ENCODE peak calls at places on chromosomes 12 and 14, in nine cellular contexts. One of them, this sample, is unnamed.

GRCh38 chr14:23045419-23046357 is 3.7 kb downstream of the PSMB11 start:
- DNase-seq in heart right ventricle: no peak
- DNase-seq in transverse colon: no peak
- DNase-seq in dorsolateral prefrontal cortex: no peak
- DNase-seq in MM.1S: no peak
- DNase-seq in fibroblast of lung: no peak
- DNase-seq in body of pancreas: peak
- DNase-seq in uterus: no peak
- DNase-seq in gastrocnemius medialis: no peak
- DNase-seq in this sample: no peak

GRCh38 chr12:48302161-48302896 is 48.4 kb downstream of the ZNF641 start:
- DNase-seq in heart right ventricle: no peak
- DNase-seq in transverse colon: no peak
- DNase-seq in dorsolateral prefrontal cortex: no peak
- DNase-seq in MM.1S: no peak
- DNase-seq in fibroblast of lung: no peak
- DNase-seq in body of pancreas: no peak
- DNase-seq in uterus: no peak
- DNase-seq in gastrocnemius medialis: no peak
- DNase-seq in this sample: no peak

GRCh38 chr12:127230843-127231260 is 1036.1 kb upstream of the TMEM132C start:
- DNase-seq in heart right ventricle: no peak
- DNase-seq in transverse colon: no peak
- DNase-seq in dorsolateral prefrontal cortex: no peak
- DNase-seq in MM.1S: no peak
- DNase-seq in fibroblast of lung: peak
- DNase-seq in body of pancreas: no peak
- DNase-seq in uterus: no peak
- DNase-seq in gastrocnemius medialis: peak
- DNase-seq in this sample: no peak

GRCh38 chr12:90036641-90037040 is 328.0 kb upstream of the ATP2B1 start:
- DNase-seq in heart right ventricle: no peak
- DNase-seq in transverse colon: no peak
- DNase-seq in dorsolateral prefrontal cortex: no peak
- DNase-seq in MM.1S: no peak
- DNase-seq in fibroblast of lung: peak
- DNase-seq in body of pancreas: no peak
- DNase-seq in uterus: no peak
- DNase-seq in gastrocnemius medialis: no peak
- DNase-seq in this sample: no peak

GRCh38 chr12:62899568-62900390 is 35.2 kb downstream of the PPM1H start:
- DNase-seq in heart right ventricle: no peak
- DNase-seq in transverse colon: no peak
- DNase-seq in dorsolateral prefrontal cortex: no peak
- DNase-seq in MM.1S: no peak
- DNase-seq in fibroblast of lung: no peak
- DNase-seq in body of pancreas: no peak
- DNase-seq in uterus: no peak
- DNase-seq in gastrocnemius medialis: no peak
- DNase-seq in this sample: no peak

GRCh38 chr14:76947078-76947837 is 81.2 kb downstream of the IRF2BPL start:
- DNase-seq in heart right ventricle: peak
- DNase-seq in transverse colon: peak
- DNase-seq in dorsolateral prefrontal cortex: peak
- DNase-seq in MM.1S: peak
- DNase-seq in fibroblast of lung: peak
- DNase-seq in body of pancreas: peak
- DNase-seq in uterus: peak
- DNase-seq in gastrocnemius medialis: peak
- DNase-seq in this sample: peak

GRCh38 chr12:27387473-27387872 is 54.8 kb downstream of the BMAL2 start:
- DNase-seq in heart right ventricle: no peak
- DNase-seq in transverse colon: no peak
- DNase-seq in dorsolateral prefrontal cortex: no peak
- DNase-seq in MM.1S: no peak
- DNase-seq in fibroblast of lung: no peak
- DNase-seq in body of pancreas: no peak
- DNase-seq in uterus: no peak
- DNase-seq in gastrocnemius medialis: no peak
- DNase-seq in this sample: no peak

GRCh38 chr12:81468206-81468605 is 290.9 kb downstream of the PPFIA2 start:
- DNase-seq in heart right ventricle: no peak
- DNase-seq in transverse colon: no peak
- DNase-seq in dorsolateral prefrontal cortex: no peak
- DNase-seq in MM.1S: no peak
- DNase-seq in fibroblast of lung: peak
- DNase-seq in body of pancreas: no peak
- DNase-seq in uterus: no peak
- DNase-seq in gastrocnemius medialis: no peak
- DNase-seq in this sample: no peak

GRCh38 chr12:26938660-26939185 is 453 bp downstream of the FGFR1OP2 start:
- DNase-seq in heart right ventricle: no peak
- DNase-seq in transverse colon: no peak
- DNase-seq in dorsolateral prefrontal cortex: peak
- DNase-seq in MM.1S: peak
- DNase-seq in fibroblast of lung: no peak
- DNase-seq in body of pancreas: no peak
- DNase-seq in uterus: no peak
- DNase-seq in gastrocnemius medialis: no peak
- DNase-seq in this sample: no peak

GRCh38 chr14:85315891-85316290 is 214.1 kb upstream of the FLRT2 start:
- DNase-seq in heart right ventricle: no peak
- DNase-seq in transverse colon: no peak
- DNase-seq in dorsolateral prefrontal cortex: no peak
- DNase-seq in MM.1S: no peak
- DNase-seq in fibroblast of lung: no peak
- DNase-seq in body of pancreas: no peak
- DNase-seq in uterus: no peak
- DNase-seq in gastrocnemius medialis: no peak
- DNase-seq in this sample: no peak

GRCh38 chr14:22791302-22791701 is 23.9 kb downstream of the SLC7A7 start:
- DNase-seq in heart right ventricle: no peak
- DNase-seq in transverse colon: no peak
- DNase-seq in dorsolateral prefrontal cortex: no peak
- DNase-seq in MM.1S: no peak
- DNase-seq in fibroblast of lung: peak
- DNase-seq in body of pancreas: no peak
- DNase-seq in uterus: no peak
- DNase-seq in gastrocnemius medialis: no peak
- DNase-seq in this sample: no peak

GRCh38 chr14:93734086-93734822 is 54.0 kb downstream of the PRIMA1 start:
- DNase-seq in heart right ventricle: no peak
- DNase-seq in transverse colon: no peak
- DNase-seq in dorsolateral prefrontal cortex: no peak
- DNase-seq in MM.1S: no peak
- DNase-seq in fibroblast of lung: no peak
- DNase-seq in body of pancreas: no peak
- DNase-seq in uterus: no peak
- DNase-seq in gastrocnemius medialis: no peak
- DNase-seq in this sample: no peak

GRCh38 chr14:77542349-77543239 is 44.0 kb upstream of the ISM2 start:
- DNase-seq in heart right ventricle: no peak
- DNase-seq in transverse colon: no peak
- DNase-seq in dorsolateral prefrontal cortex: no peak
- DNase-seq in MM.1S: no peak
- DNase-seq in fibroblast of lung: peak
- DNase-seq in body of pancreas: no peak
- DNase-seq in uterus: no peak
- DNase-seq in gastrocnemius medialis: no peak
- DNase-seq in this sample: no peak

GRCh38 chr14:58191763-58192596 is 8.0 kb upstream of the ACTR10 start:
- DNase-seq in heart right ventricle: no peak
- DNase-seq in transverse colon: no peak
- DNase-seq in dorsolateral prefrontal cortex: no peak
- DNase-seq in MM.1S: no peak
- DNase-seq in fibroblast of lung: no peak
- DNase-seq in body of pancreas: no peak
- DNase-seq in uterus: no peak
- DNase-seq in gastrocnemius medialis: no peak
- DNase-seq in this sample: no peak

GRCh38 chr14:87628129-87628528 is 364.9 kb downstream of the GALC start:
- DNase-seq in heart right ventricle: no peak
- DNase-seq in transverse colon: no peak
- DNase-seq in dorsolateral prefrontal cortex: no peak
- DNase-seq in MM.1S: no peak
- DNase-seq in fibroblast of lung: peak
- DNase-seq in body of pancreas: peak
- DNase-seq in uterus: peak
- DNase-seq in gastrocnemius medialis: no peak
- DNase-seq in this sample: no peak

GRCh38 chr12:122893208-122894151 is 2.4 kb downstream of the VPS37B start:
- DNase-seq in heart right ventricle: no peak
- DNase-seq in transverse colon: no peak
- DNase-seq in dorsolateral prefrontal cortex: no peak
- DNase-seq in MM.1S: peak
- DNase-seq in fibroblast of lung: no peak
- DNase-seq in body of pancreas: peak
- DNase-seq in uterus: no peak
- DNase-seq in gastrocnemius medialis: no peak
- DNase-seq in this sample: no peak

GRCh38 chr14:95297832-95298231 is 21.9 kb downstream of the CLMN start:
- DNase-seq in heart right ventricle: no peak
- DNase-seq in transverse colon: no peak
- DNase-seq in dorsolateral prefrontal cortex: no peak
- DNase-seq in MM.1S: no peak
- DNase-seq in fibroblast of lung: no peak
- DNase-seq in body of pancreas: no peak
- DNase-seq in uterus: no peak
- DNase-seq in gastrocnemius medialis: no peak
- DNase-seq in this sample: no peak

GRCh38 chr12:12839886-12840285 is 26.7 kb downstream of the DDX47 start:
- DNase-seq in heart right ventricle: peak
- DNase-seq in transverse colon: peak
- DNase-seq in dorsolateral prefrontal cortex: no peak
- DNase-seq in MM.1S: no peak
- DNase-seq in fibroblast of lung: peak
- DNase-seq in body of pancreas: no peak
- DNase-seq in uterus: no peak
- DNase-seq in gastrocnemius medialis: no peak
- DNase-seq in this sample: no peak

GRCh38 chr14:32136027-32136825 is 59.1 kb downstream of the ARHGAP5 start:
- DNase-seq in heart right ventricle: no peak
- DNase-seq in transverse colon: no peak
- DNase-seq in dorsolateral prefrontal cortex: no peak
- DNase-seq in MM.1S: no peak
- DNase-seq in fibroblast of lung: no peak
- DNase-seq in body of pancreas: no peak
- DNase-seq in uterus: no peak
- DNase-seq in gastrocnemius medialis: no peak
- DNase-seq in this sample: no peak
- H3K27ac ChIP-seq in heart right ventricle: no peak
- H3K27ac ChIP-seq in transverse colon: no peak
- H3K27ac ChIP-seq in dorsolateral prefrontal cortex: no peak
- H3K27ac ChIP-seq in MM.1S: no peak
- H3K27ac ChIP-seq in fibroblast of lung: no peak
- H3K27ac ChIP-seq in body of pancreas: no peak
- H3K27ac ChIP-seq in uterus: no peak
- H3K27ac ChIP-seq in gastrocnemius medialis: no peak
- H3K27ac ChIP-seq in this sample: no peak

GRCh38 chr12:57142121-57142520 is 5.3 kb downstream of the LRP1-AS start:
- DNase-seq in heart right ventricle: no peak
- DNase-seq in transverse colon: no peak
- DNase-seq in dorsolateral prefrontal cortex: no peak
- DNase-seq in MM.1S: no peak
- DNase-seq in fibroblast of lung: no peak
- DNase-seq in body of pancreas: no peak
- DNase-seq in uterus: peak
- DNase-seq in gastrocnemius medialis: no peak
- DNase-seq in this sample: no peak

GRCh38 chr12:57145460-57146059 is 1.9 kb downstream of the LRP1-AS start:
- DNase-seq in heart right ventricle: no peak
- DNase-seq in transverse colon: no peak
- DNase-seq in dorsolateral prefrontal cortex: no peak
- DNase-seq in MM.1S: no peak
- DNase-seq in fibroblast of lung: no peak
- DNase-seq in body of pancreas: no peak
- DNase-seq in uterus: peak
- DNase-seq in gastrocnemius medialis: no peak
- DNase-seq in this sample: peak

GRCh38 chr12:57142727-57143126 is 4.7 kb downstream of the LRP1-AS start:
- DNase-seq in heart right ventricle: no peak
- DNase-seq in transverse colon: no peak
- DNase-seq in dorsolateral prefrontal cortex: no peak
- DNase-seq in MM.1S: no peak
- DNase-seq in fibroblast of lung: no peak
- DNase-seq in body of pancreas: no peak
- DNase-seq in uterus: peak
- DNase-seq in gastrocnemius medialis: no peak
- DNase-seq in this sample: peak

GRCh38 chr12:57141249-57141648 is 6.2 kb downstream of the LRP1-AS start:
- DNase-seq in heart right ventricle: no peak
- DNase-seq in transverse colon: peak
- DNase-seq in dorsolateral prefrontal cortex: no peak
- DNase-seq in MM.1S: no peak
- DNase-seq in fibroblast of lung: no peak
- DNase-seq in body of pancreas: no peak
- DNase-seq in uterus: peak
- DNase-seq in gastrocnemius medialis: peak
- DNase-seq in this sample: no peak

GRCh38 chr12:57143454-57143853 is 4.0 kb downstream of the LRP1-AS start:
- DNase-seq in heart right ventricle: no peak
- DNase-seq in transverse colon: no peak
- DNase-seq in dorsolateral prefrontal cortex: no peak
- DNase-seq in MM.1S: no peak
- DNase-seq in fibroblast of lung: no peak
- DNase-seq in body of pancreas: no peak
- DNase-seq in uterus: peak
- DNase-seq in gastrocnemius medialis: no peak
- DNase-seq in this sample: no peak
- H3K27ac ChIP-seq in heart right ventricle: no peak
- H3K27ac ChIP-seq in transverse colon: peak
- H3K27ac ChIP-seq in dorsolateral prefrontal cortex: peak
- H3K27ac ChIP-seq in MM.1S: no peak
- H3K27ac ChIP-seq in fibroblast of lung: no peak
- H3K27ac ChIP-seq in body of pancreas: no peak
- H3K27ac ChIP-seq in uterus: peak
- H3K27ac ChIP-seq in gastrocnemius medialis: no peak
- H3K27ac ChIP-seq in this sample: no peak

DNA sequence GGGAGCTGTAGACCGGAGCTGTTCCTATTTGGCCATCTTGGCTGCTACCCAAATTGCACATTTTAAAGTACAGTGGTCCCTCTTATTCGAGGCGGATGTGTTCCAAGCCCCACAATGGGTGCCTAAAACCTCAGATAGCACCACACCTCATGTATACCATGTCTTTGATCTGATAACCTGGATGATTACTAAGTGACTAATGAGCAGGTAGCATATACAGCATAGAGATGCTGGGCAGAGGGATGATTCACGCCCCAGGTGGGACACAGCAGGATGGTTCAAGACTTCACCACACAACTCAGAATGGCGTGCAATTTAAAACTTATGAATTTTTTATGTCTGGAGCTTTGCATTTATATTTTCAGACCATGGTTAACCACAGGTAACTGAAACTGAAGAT is 255.0 kb downstream of the AKAP6 start:
- DNase-seq in heart right ventricle: no peak
- DNase-seq in transverse colon: no peak
- DNase-seq in dorsolateral prefrontal cortex: no peak
- DNase-seq in MM.1S: no peak
- DNase-seq in fibroblast of lung: no peak
- DNase-seq in body of pancreas: no peak
- DNase-seq in uterus: no peak
- DNase-seq in gastrocnemius medialis: no peak
- DNase-seq in this sample: no peak
- H3K27ac ChIP-seq in heart right ventricle: no peak
- H3K27ac ChIP-seq in transverse colon: no peak
- H3K27ac ChIP-seq in dorsolateral prefrontal cortex: no peak
- H3K27ac ChIP-seq in MM.1S: no peak
- H3K27ac ChIP-seq in fibroblast of lung: no peak
- H3K27ac ChIP-seq in body of pancreas: no peak
- H3K27ac ChIP-seq in uterus: no peak
- H3K27ac ChIP-seq in gastrocnemius medialis: no peak
- H3K27ac ChIP-seq in this sample: no peak

GRCh38 chr12:58914457-58914856 is 5.8 kb downstream of the LRIG3 start:
- DNase-seq in heart right ventricle: no peak
- DNase-seq in transverse colon: no peak
- DNase-seq in dorsolateral prefrontal cortex: no peak
- DNase-seq in MM.1S: no peak
- DNase-seq in fibroblast of lung: peak
- DNase-seq in body of pancreas: no peak
- DNase-seq in uterus: no peak
- DNase-seq in gastrocnemius medialis: no peak
- DNase-seq in this sample: no peak
- H3K27ac ChIP-seq in heart right ventricle: no peak
- H3K27ac ChIP-seq in transverse colon: peak
- H3K27ac ChIP-seq in dorsolateral prefrontal cortex: no peak
- H3K27ac ChIP-seq in MM.1S: no peak
- H3K27ac ChIP-seq in fibroblast of lung: no peak
- H3K27ac ChIP-seq in body of pancreas: peak
- H3K27ac ChIP-seq in uterus: no peak
- H3K27ac ChIP-seq in gastrocnemius medialis: no peak
- H3K27ac ChIP-seq in this sample: no peak

This sample was measured in substantia nigra.